ENCODE peak calls at places on chromosomes 12 and 14, in eight cellular contexts. One of them, this sample, is unnamed.

GRCh38 chr12:113440947-113441782 is 19.0 kb downstream of the SDSL start:
- DNase-seq in thyroid gland: no peak
- DNase-seq in neural progenitor cell: no peak
- DNase-seq in lower leg skin: no peak
- DNase-seq in AG09309: no peak
- DNase-seq in A549: no peak
- DNase-seq in heart left ventricle: no peak
- DNase-seq in OCI-LY7: no peak
- DNase-seq in this sample: no peak

GRCh38 chr12:39122562-39123204 is 217.3 kb upstream of the CPNE8 start:
- DNase-seq in heart left ventricle: no peak
- DNase-seq in neural progenitor cell: peak; percentile 72
- DNase-seq in thyroid gland: no peak
- DNase-seq in AG09309: no peak
- DNase-seq in A549: no peak
- DNase-seq in lower leg skin: no peak
- DNase-seq in OCI-LY7: peak; percentile 3
- DNase-seq in this sample: no peak

GRCh38 chr12:78916845-78917480 is 52.4 kb downstream of the SYT1 start:
- DNase-seq in AG09309: no peak
- DNase-seq in neural progenitor cell: no peak
- DNase-seq in A549: peak; percentile 26
- DNase-seq in thyroid gland: no peak
- DNase-seq in OCI-LY7: no peak
- DNase-seq in lower leg skin: no peak
- DNase-seq in heart left ventricle: no peak
- DNase-seq in this sample: no peak

GRCh38 chr12:42804928-42805327 is 215.4 kb upstream of the PRICKLE1 start:
- DNase-seq in thyroid gland: no peak
- DNase-seq in neural progenitor cell: no peak
- DNase-seq in lower leg skin: no peak
- DNase-seq in OCI-LY7: no peak
- DNase-seq in AG09309: no peak
- DNase-seq in A549: no peak
- DNase-seq in heart left ventricle: no peak
- DNase-seq in this sample: no peak

GRCh38 chr14:55877942-55878341 is 240.3 kb upstream of the PELI2 start:
- DNase-seq in A549: no peak
- DNase-seq in thyroid gland: no peak
- DNase-seq in neural progenitor cell: no peak
- DNase-seq in OCI-LY7: no peak
- DNase-seq in lower leg skin: no peak
- DNase-seq in AG09309: no peak
- DNase-seq in heart left ventricle: no peak
- DNase-seq in this sample: no peak

GRCh38 chr14:74642011-74642410 is 30.0 kb upstream of the LTBP2 start:
- DNase-seq in neural progenitor cell: no peak
- DNase-seq in thyroid gland: no peak
- DNase-seq in OCI-LY7: no peak
- DNase-seq in AG09309: no peak
- DNase-seq in lower leg skin: no peak
- DNase-seq in A549: no peak
- DNase-seq in heart left ventricle: no peak
- DNase-seq in this sample: no peak

GRCh38 chr12:132429122-132429931 is 60.6 kb upstream of the FBRSL1 start:
- DNase-seq in neural progenitor cell: peak; percentile 43
- DNase-seq in lower leg skin: no peak
- DNase-seq in thyroid gland: peak; percentile 60
- DNase-seq in heart left ventricle: no peak
- DNase-seq in OCI-LY7: no peak
- DNase-seq in AG09309: no peak
- DNase-seq in A549: no peak
- DNase-seq in this sample: no peak

GRCh38 chr14:105913861-105914260 is 387.5 kb downstream of the TMEM121 start:
- DNase-seq in A549: no peak
- DNase-seq in heart left ventricle: no peak
- DNase-seq in neural progenitor cell: no peak
- DNase-seq in OCI-LY7: no peak
- DNase-seq in lower leg skin: no peak
- DNase-seq in AG09309: no peak
- DNase-seq in thyroid gland: no peak
- DNase-seq in this sample: peak; percentile 16

GRCh38 chr12:112535017-112535416 is 116.3 kb downstream of the PTPN11 start:
- DNase-seq in A549: no peak
- DNase-seq in thyroid gland: no peak
- DNase-seq in lower leg skin: no peak
- DNase-seq in neural progenitor cell: no peak
- DNase-seq in OCI-LY7: no peak
- DNase-seq in heart left ventricle: no peak
- DNase-seq in AG09309: no peak
- DNase-seq in this sample: no peak

GRCh38 chr12:237026-237815 is 23.3 kb upstream of the SLC6A12 start:
- DNase-seq in neural progenitor cell: no peak
- DNase-seq in thyroid gland: no peak
- DNase-seq in AG09309: no peak
- DNase-seq in heart left ventricle: no peak
- DNase-seq in lower leg skin: no peak
- DNase-seq in A549: no peak
- DNase-seq in OCI-LY7: no peak
- DNase-seq in this sample: no peak

GRCh38 chr14:24150567-24150966 is 3.3 kb downstream of the RNF31 start:
- DNase-seq in A549: no peak
- DNase-seq in heart left ventricle: no peak
- DNase-seq in neural progenitor cell: no peak
- DNase-seq in AG09309: no peak
- DNase-seq in lower leg skin: no peak
- DNase-seq in thyroid gland: no peak
- DNase-seq in OCI-LY7: no peak
- DNase-seq in this sample: no peak

GRCh38 chr14:84090837-84091236 is 1439.1 kb upstream of the FLRT2 start:
- DNase-seq in A549: no peak
- DNase-seq in AG09309: no peak
- DNase-seq in heart left ventricle: no peak
- DNase-seq in thyroid gland: no peak
- DNase-seq in lower leg skin: no peak
- DNase-seq in OCI-LY7: no peak
- DNase-seq in neural progenitor cell: no peak
- DNase-seq in this sample: no peak

GRCh38 chr12:1533602-1534304 is 60.6 kb downstream of the FBXL14 start:
- DNase-seq in heart left ventricle: no peak
- DNase-seq in OCI-LY7: peak; percentile 83
- DNase-seq in AG09309: no peak
- DNase-seq in A549: no peak
- DNase-seq in lower leg skin: no peak
- DNase-seq in neural progenitor cell: no peak
- DNase-seq in thyroid gland: no peak
- DNase-seq in this sample: peak; percentile 48

GRCh38 chr12:53726342-53726741 is 910 bp downstream of the CALCOCO1 start:
- DNase-seq in A549: no peak
- DNase-seq in neural progenitor cell: no peak
- DNase-seq in thyroid gland: no peak
- DNase-seq in OCI-LY7: peak; percentile 21
- DNase-seq in heart left ventricle: no peak
- DNase-seq in AG09309: no peak
- DNase-seq in lower leg skin: no peak
- DNase-seq in this sample: no peak

GRCh38 chr12:18567787-18568186 is 170.0 kb downstream of the PLCZ1 start:
- DNase-seq in OCI-LY7: no peak
- DNase-seq in AG09309: no peak
- DNase-seq in thyroid gland: peak; percentile 33
- DNase-seq in A549: no peak
- DNase-seq in neural progenitor cell: no peak
- DNase-seq in lower leg skin: no peak
- DNase-seq in heart left ventricle: no peak
- DNase-seq in this sample: no peak

GRCh38 chr14:101225116-101225728 is 321.7 kb upstream of the RTL1 start:
- DNase-seq in thyroid gland: no peak
- DNase-seq in AG09309: no peak
- DNase-seq in lower leg skin: no peak
- DNase-seq in neural progenitor cell: no peak
- DNase-seq in A549: no peak
- DNase-seq in heart left ventricle: no peak
- DNase-seq in OCI-LY7: no peak
- DNase-seq in this sample: no peak

GRCh38 chr14:23530360-23531055 is 21.1 kb downstream of the ZFHX2 start:
- DNase-seq in lower leg skin: no peak
- DNase-seq in neural progenitor cell: no peak
- DNase-seq in heart left ventricle: no peak
- DNase-seq in OCI-LY7: no peak
- DNase-seq in A549: no peak
- DNase-seq in AG09309: no peak
- DNase-seq in thyroid gland: no peak
- DNase-seq in this sample: no peak

GRCh38 chr12:39272934-39273770 is 169.8 kb downstream of the KIF21A start:
- DNase-seq in heart left ventricle: no peak
- DNase-seq in neural progenitor cell: peak; percentile 56
- DNase-seq in AG09309: peak; percentile 4
- DNase-seq in lower leg skin: no peak
- DNase-seq in thyroid gland: peak; percentile 24
- DNase-seq in OCI-LY7: peak; percentile 38
- DNase-seq in A549: peak; percentile 48
- DNase-seq in this sample: no peak

GRCh38 chr14:49895480-49895879 is 2.6 kb downstream of the ARF6 start:
- DNase-seq in neural progenitor cell: no peak
- DNase-seq in heart left ventricle: no peak
- DNase-seq in thyroid gland: no peak
- DNase-seq in A549: no peak
- DNase-seq in AG09309: no peak
- DNase-seq in lower leg skin: no peak
- DNase-seq in OCI-LY7: peak; percentile 34
- DNase-seq in this sample: no peak

GRCh38 chr14:33282811-33283210 is 344.1 kb downstream of the NPAS3 start:
- DNase-seq in A549: no peak
- DNase-seq in thyroid gland: no peak
- DNase-seq in neural progenitor cell: no peak
- DNase-seq in heart left ventricle: no peak
- DNase-seq in OCI-LY7: no peak
- DNase-seq in AG09309: no peak
- DNase-seq in lower leg skin: no peak
- DNase-seq in this sample: no peak

GRCh38 chr12:87671757-87672156 is 357.4 kb downstream of the C12orf50 start:
- DNase-seq in neural progenitor cell: no peak
- DNase-seq in OCI-LY7: no peak
- DNase-seq in heart left ventricle: no peak
- DNase-seq in A549: no peak
- DNase-seq in thyroid gland: no peak
- DNase-seq in lower leg skin: no peak
- DNase-seq in AG09309: no peak
- DNase-seq in this sample: no peak

GRCh38 chr12:51067229-51067628 is 16.2 kb downstream of the CSRNP2 start:
- DNase-seq in thyroid gland: no peak
- DNase-seq in OCI-LY7: no peak
- DNase-seq in A549: no peak
- DNase-seq in heart left ventricle: no peak
- DNase-seq in lower leg skin: no peak
- DNase-seq in neural progenitor cell: no peak
- DNase-seq in AG09309: no peak
- DNase-seq in this sample: no peak

GRCh38 chr12:51065530-51065929 is 17.4 kb downstream of the LETMD1 start:
- DNase-seq in AG09309: no peak
- DNase-seq in neural progenitor cell: no peak
- DNase-seq in heart left ventricle: no peak
- DNase-seq in A549: no peak
- DNase-seq in thyroid gland: no peak
- DNase-seq in OCI-LY7: no peak
- DNase-seq in lower leg skin: no peak
- DNase-seq in this sample: no peak

GRCh38 chr12:51071663-51072062 is 11.7 kb downstream of the CSRNP2 start:
- DNase-seq in AG09309: no peak
- DNase-seq in A549: no peak
- DNase-seq in lower leg skin: no peak
- DNase-seq in heart left ventricle: no peak
- DNase-seq in OCI-LY7: no peak
- DNase-seq in thyroid gland: no peak
- DNase-seq in neural progenitor cell: no peak
- DNase-seq in this sample: no peak

GRCh38 chr12:51067771-51068170 is 15.6 kb downstream of the CSRNP2 start:
- DNase-seq in A549: no peak
- DNase-seq in neural progenitor cell: no peak
- DNase-seq in AG09309: no peak
- DNase-seq in heart left ventricle: no peak
- DNase-seq in OCI-LY7: no peak
- DNase-seq in lower leg skin: no peak
- DNase-seq in thyroid gland: no peak
- DNase-seq in this sample: no peak

GRCh38 chr12:51070004-51070403 is 13.4 kb downstream of the CSRNP2 start:
- DNase-seq in thyroid gland: no peak
- DNase-seq in OCI-LY7: no peak
- DNase-seq in AG09309: no peak
- DNase-seq in heart left ventricle: no peak
- DNase-seq in lower leg skin: no peak
- DNase-seq in neural progenitor cell: no peak
- DNase-seq in A549: no peak
- DNase-seq in this sample: no peak
- H3K4me3 ChIP-seq in thyroid gland: no peak overlapping the region
- H3K4me3 ChIP-seq in OCI-LY7: no peak overlapping the region
- H3K4me3 ChIP-seq in AG09309: no peak overlapping the region
- H3K4me3 ChIP-seq in heart left ventricle: no peak overlapping the region
- H3K4me3 ChIP-seq in lower leg skin: no peak overlapping the region
- H3K4me3 ChIP-seq in neural progenitor cell: no peak overlapping the region
- H3K4me3 ChIP-seq in A549: no peak overlapping the region
- H3K4me3 ChIP-seq in this sample: no peak overlapping the region

GRCh38 chr12:47817272-47818006 is 2.3 kb downstream of the HDAC7 start:
- DNase-seq in AG09309: no peak
- DNase-seq in A549: no peak
- DNase-seq in neural progenitor cell: peak; percentile 46
- DNase-seq in OCI-LY7: peak; percentile 31
- DNase-seq in heart left ventricle: no peak
- DNase-seq in thyroid gland: no peak
- DNase-seq in lower leg skin: no peak
- DNase-seq in this sample: no peak
- H3K4me3 ChIP-seq in AG09309: peak overlapping the region; percentile 95
- H3K4me3 ChIP-seq in A549: peak overlapping the region; percentile 7
- H3K4me3 ChIP-seq in neural progenitor cell: no peak overlapping the region
- H3K4me3 ChIP-seq in OCI-LY7: peak overlapping the region; percentile 83
- H3K4me3 ChIP-seq in heart left ventricle: no peak overlapping the region
- H3K4me3 ChIP-seq in thyroid gland: no peak overlapping the region
- H3K4me3 ChIP-seq in lower leg skin: peak overlapping the region; percentile 11
- H3K4me3 ChIP-seq in this sample: peak overlapping the region; percentile 0

GRCh38 chr12:124745891-124746570 is 117.6 kb downstream of the SCARB1 start:
- DNase-seq in A549: peak; percentile 95
- DNase-seq in lower leg skin: peak; percentile 91
- DNase-seq in neural progenitor cell: peak; percentile 94
- DNase-seq in thyroid gland: peak; percentile 97
- DNase-seq in OCI-LY7: no peak
- DNase-seq in heart left ventricle: peak; percentile 95
- DNase-seq in AG09309: peak; percentile 66
- DNase-seq in this sample: peak; percentile 77
- H3K4me3 ChIP-seq in A549: no peak overlapping the region
- H3K4me3 ChIP-seq in lower leg skin: no peak overlapping the region
- H3K4me3 ChIP-seq in neural progenitor cell: no peak overlapping the region
- H3K4me3 ChIP-seq in thyroid gland: no peak overlapping the region
- H3K4me3 ChIP-seq in OCI-LY7: no peak overlapping the region
- H3K4me3 ChIP-seq in heart left ventricle: no peak overlapping the region
- H3K4me3 ChIP-seq in AG09309: no peak overlapping the region
- H3K4me3 ChIP-seq in this sample: no peak overlapping the region

GRCh38 chr14:58239259-58240210 is 5.1 kb upstream of the PSMA3 start:
- DNase-seq in lower leg skin: peak; percentile 80
- DNase-seq in A549: peak; percentile 67
- DNase-seq in heart left ventricle: peak; percentile 70
- DNase-seq in AG09309: no peak
- DNase-seq in neural progenitor cell: peak; percentile 78
- DNase-seq in thyroid gland: peak; percentile 76
- DNase-seq in OCI-LY7: peak; percentile 73
- DNase-seq in this sample: no peak

GRCh38 chr14:58243790-58244555 is 670 bp upstream of the PSMA3 start:
- DNase-seq in heart left ventricle: no peak
- DNase-seq in neural progenitor cell: peak; percentile 12
- DNase-seq in lower leg skin: no peak
- DNase-seq in thyroid gland: peak; percentile 37
- DNase-seq in A549: peak; percentile 38
- DNase-seq in AG09309: no peak
- DNase-seq in OCI-LY7: peak; percentile 23
- DNase-seq in this sample: no peak

GRCh38 chr14:58238252-58239247 is 6.1 kb upstream of the PSMA3 start:
- DNase-seq in thyroid gland: peak; percentile 32
- DNase-seq in heart left ventricle: no peak
- DNase-seq in AG09309: no peak
- DNase-seq in neural progenitor cell: no peak
- DNase-seq in OCI-LY7: no peak
- DNase-seq in A549: no peak
- DNase-seq in lower leg skin: no peak
- DNase-seq in this sample: no peak
- H3K4me3 ChIP-seq in thyroid gland: peak overlapping the region; percentile 97
- H3K4me3 ChIP-seq in heart left ventricle: peak overlapping the region; percentile 49
- H3K4me3 ChIP-seq in AG09309: peak overlapping the region; percentile 29
- H3K4me3 ChIP-seq in neural progenitor cell: peak overlapping the region; percentile 73
- H3K4me3 ChIP-seq in OCI-LY7: peak overlapping the region; percentile 81
- H3K4me3 ChIP-seq in A549: no peak overlapping the region
- H3K4me3 ChIP-seq in lower leg skin: no peak overlapping the region
- H3K4me3 ChIP-seq in this sample: peak overlapping the region; percentile 48